ENCODE peak calls at places on chromosome 11, in eight cellular contexts. N is PC-3; D is CD4-positive, CD25-positive, alpha-beta regulatory T cell; C is testis; I is upper lobe of left lung; X is hepatocyte; O is left ventricle myocardium inferior; K is ascending aorta. S is an unnamed sample.

GRCh38 chr11:118838905-118839553 is 44.7 kb upstream of the CXCR5 start:
- DNase-seq in X (no peak), D (no peak), N (no peak), O (no peak), I (no peak), K (no peak), C (no peak), S (no peak)

GRCh38 chr11:78630155-78630554 is 55.5 kb upstream of the NARS2 start:
- DNase-seq in O (no peak), C (no peak), X (no peak), K (no peak), N (no peak), I (no peak), D (no peak), S (no peak)

GRCh38 chr11:76215946-76216345 is 9.6 kb upstream of the WNT11 start:
- DNase-seq in N (no peak), I (no peak), X (no peak), K (no peak), C (no peak), D (no peak), O (peak), S (no peak)

GRCh38 chr11:29124436-29124835 is 892.4 kb downstream of the KCNA4 start:
- DNase-seq in N (no peak), C (no peak), K (no peak), X (no peak), D (no peak), O (no peak), I (no peak), S (no peak)

GRCh38 chr11:72238040-72238450 is 5.9 kb downstream of the PHOX2A start:
- DNase-seq in N (peak), C (peak), D (peak), X (peak), K (no peak), O (no peak), I (peak), S (peak)

GRCh38 chr11:75801362-75802021 is 13.5 kb upstream of the UVRAG start:
- DNase-seq in I (no peak), D (no peak), N (no peak), X (no peak), O (no peak), C (peak), K (no peak), S (no peak)

GRCh38 chr11:76190376-76190775 is 15.9 kb downstream of the WNT11 start:
- DNase-seq in D (no peak), O (no peak), C (no peak), K (no peak), N (no peak), I (no peak), X (peak), S (no peak)

GRCh38 chr11:2576536-2576935 is 123.3 kb downstream of the KCNQ1OT1 start:
- DNase-seq in C (no peak), I (peak), D (no peak), K (peak), N (no peak), X (no peak), O (no peak), S (no peak)

GRCh38 chr11:36214976-36215687 is 74.1 kb downstream of the COMMD9 start:
- DNase-seq in N (no peak), C (no peak), I (no peak), K (no peak), O (no peak), D (no peak), X (no peak), S (no peak)

GRCh38 chr11:82546556-82547162 is 187.0 kb downstream of the FAM181B start:
- DNase-seq in C (no peak), O (no peak), K (no peak), N (no peak), I (no peak), X (peak), D (no peak), S (peak)

GRCh38 chr11:128521697-128522062 is 65.7 kb downstream of the ETS1 start:
- DNase-seq in N (no peak), I (peak), K (no peak), X (no peak), C (no peak), D (no peak), O (no peak), S (no peak)

GRCh38 chr11:64970731-64971151 is 1.2 kb downstream of the MAJIN start:
- DNase-seq in O (no peak), K (peak), N (peak), X (no peak), C (no peak), D (no peak), I (no peak), S (no peak)

GRCh38 chr11:70603064-70603755 is 204.9 kb downstream of the CTTN start:
- DNase-seq in O (no peak), X (no peak), N (no peak), D (no peak), K (no peak), C (no peak), I (no peak), S (no peak)

GRCh38 chr11:109940816-109941215 is 152.4 kb upstream of the ZC3H12C start:
- DNase-seq in N (peak), C (no peak), O (no peak), D (no peak), K (no peak), X (peak), I (no peak), S (peak)

GRCh38 chr11:62705401-62705800 is 1.8 kb downstream of the BSCL2 start:
- DNase-seq in N (peak), D (no peak), X (no peak), C (no peak), K (no peak), I (no peak), O (no peak), S (no peak)

GRCh38 chr11:71129624-71130023 is 122.8 kb downstream of the SHANK2 start:
- DNase-seq in K (no peak), I (no peak), C (no peak), D (no peak), X (no peak), O (no peak), N (no peak), S (no peak)

GRCh38 chr11:107713009-107713408 is 1.2 kb upstream of the SLN start:
- DNase-seq in I (no peak), N (no peak), X (no peak), K (no peak), D (no peak), O (no peak), C (no peak), S (no peak)

GRCh38 chr11:16000065-16000464 is 356.3 kb downstream of the SOX6 start:
- DNase-seq in I (no peak), D (no peak), C (no peak), N (no peak), O (no peak), X (no peak), K (no peak), S (no peak)

GRCh38 chr11:8325905-8326304 is 62.2 kb upstream of the LMO1 start:
- DNase-seq in K (no peak), C (no peak), X (no peak), I (no peak), O (no peak), N (no peak), D (no peak), S (no peak)

GRCh38 chr11:67354314-67355022 is 1.1 kb upstream of the POLD4 start:
- DNase-seq in I (no peak), C (peak), O (peak), N (peak), D (no peak), K (peak), X (peak), S (peak)

GRCh38 chr11:70018816-70019215 is 59.3 kb upstream of the ANO1 start:
- DNase-seq in N (no peak), X (no peak), C (no peak), O (no peak), D (no peak), I (no peak), K (no peak), S (no peak)

GRCh38 chr11:34192481-34193401 is 87.3 kb downstream of the NAT10 start:
- DNase-seq in D (no peak), C (peak), K (peak), N (peak), O (peak), I (no peak), X (peak), S (peak)

GRCh38 chr11:10526974-10527918 is 13.7 kb downstream of the RNF141 start:
- DNase-seq in C (no peak), N (peak), O (no peak), K (no peak), X (no peak), D (no peak), I (no peak), S (no peak)

GRCh38 chr11:116694815-116695590 is 77.8 kb downstream of the BUD13 start:
- DNase-seq in K (peak), D (no peak), N (peak), I (no peak), O (no peak), X (no peak), C (no peak), S (no peak)

GRCh38 chr11:6757373-6757967 is 14.3 kb downstream of the OR2AG2 start:
- DNase-seq in I (no peak), O (peak), D (peak), K (no peak), X (peak), C (peak), N (peak), S (peak)

GRCh38 chr11:60951909-60952741 is at the start of gene SLC15A3:
- DNase-seq in I (peak), D (no peak), X (no peak), N (no peak), C (peak), O (peak), K (peak), S (peak)

GRCh38 chr11:60915250-60915914 is 1.4 kb downstream of the TMEM109 start:
- DNase-seq in D (peak), X (peak), K (peak), O (peak), N (peak), C (peak), I (no peak), S (peak)

GRCh38 chr11:134581966-134582787 is 170.1 kb upstream of the B3GAT1 start:
- DNase-seq in I (no peak), D (no peak), O (no peak), X (no peak), C (no peak), K (no peak), N (no peak), S (no peak)

GRCh38 chr11:131888230-131888826 is 517.9 kb downstream of the NTM start:
- DNase-seq in D (no peak), O (no peak), X (no peak), K (no peak), C (no peak), N (peak), I (no peak), S (peak)

GRCh38 chr11:131886201-131886600 is 515.8 kb downstream of the NTM start:
- DNase-seq in N (peak), D (no peak), O (no peak), X (no peak), K (no peak), I (no peak), C (no peak), S (no peak)

GRCh38 chr11:131884461-131885073 is 514.2 kb downstream of the NTM start:
- DNase-seq in K (no peak), N (no peak), I (no peak), X (no peak), C (no peak), D (no peak), O (no peak), S (no peak)

GRCh38 chr11:131883332-131883731 is 512.9 kb downstream of the NTM start:
- DNase-seq in K (no peak), I (no peak), D (no peak), N (no peak), C (no peak), X (no peak), O (no peak), S (no peak)

GRCh38 chr11:131885371-131885770 is 515.0 kb downstream of the NTM start:
- DNase-seq in O (no peak), C (no peak), N (no peak), X (no peak), I (no peak), D (no peak), K (no peak), S (no peak)
- H3K27ac ChIP-seq in O (no peak), C (no peak), N (no peak), X (no peak), I (no peak), D (no peak), K (no peak), S (no peak)

DNA sequence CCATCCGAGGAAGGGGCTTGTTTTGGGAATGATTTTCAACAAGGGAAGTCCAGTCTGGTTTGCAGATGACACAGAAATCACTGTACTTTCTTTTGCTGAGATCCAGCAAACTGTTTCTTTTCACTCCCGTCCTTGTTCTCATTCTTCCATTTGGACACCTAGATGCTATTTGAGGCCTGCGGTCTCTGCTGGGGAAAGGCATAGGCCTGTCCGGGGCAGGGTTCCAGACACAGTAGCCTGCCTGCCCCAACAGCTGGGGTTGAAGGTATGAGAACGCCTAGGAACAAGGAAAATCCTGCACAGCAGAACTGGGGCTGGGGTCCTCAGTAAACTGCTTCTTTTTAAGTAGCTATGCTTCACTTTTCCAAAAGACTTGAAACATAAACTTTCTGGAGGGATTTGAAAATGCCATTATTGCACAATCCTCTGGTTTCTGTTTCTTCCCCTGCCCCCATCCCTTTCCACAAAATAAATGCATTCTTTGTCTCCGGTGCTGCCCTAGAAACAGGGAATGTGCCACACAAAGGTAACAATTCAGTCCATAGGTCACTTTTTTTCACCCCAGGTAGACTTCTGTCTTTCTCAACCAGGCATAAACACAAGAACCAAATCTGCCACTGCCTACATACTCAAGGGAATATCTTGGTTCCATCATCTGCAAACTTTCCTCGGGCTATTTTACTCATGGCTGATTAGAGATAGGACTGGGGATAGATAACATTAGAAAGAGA is 174.8 kb upstream of the MTMR2 start:
- DNase-seq in K (no peak), D (no peak), O (no peak), I (no peak), N (peak), C (no peak), X (peak), S (peak)
- H3K27ac ChIP-seq in K (peak), D (no peak), O (peak), I (peak), N (peak), C (no peak), X (peak), S (peak)

GRCh38 chr11:1508491-1508891 is 21.9 kb upstream of the MOB2 start:
- DNase-seq in I (peak), C (no peak), X (no peak), K (no peak), D (no peak), N (no peak), O (peak), S (no peak)
- H3K27ac ChIP-seq in I (no peak), C (no peak), X (no peak), K (peak), D (no peak), N (no peak), O (no peak), S (no peak)

DNA sequence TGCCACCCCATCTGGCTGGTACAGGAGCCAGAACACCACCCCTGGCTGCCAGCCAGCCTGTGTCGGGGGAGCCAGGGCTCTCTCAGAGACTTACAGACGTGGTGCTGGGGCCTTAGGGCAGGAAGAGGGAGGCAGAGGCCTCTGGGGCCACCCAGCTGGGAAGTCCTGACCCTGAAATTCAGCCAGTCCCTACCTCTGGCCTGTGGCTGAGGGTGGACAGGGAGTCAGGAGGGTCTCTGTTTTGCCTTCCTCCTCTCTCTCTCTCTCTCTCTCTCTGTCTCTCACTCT is 52.5 kb upstream of the CDON start:
- DNase-seq in C (no peak), O (peak), K (peak), D (no peak), N (peak), X (peak), I (peak), S (no peak)
- H3K27ac ChIP-seq in C (peak), O (peak), K (peak), D (no peak), N (no peak), X (peak), I (peak), S (no peak)

DNA sequence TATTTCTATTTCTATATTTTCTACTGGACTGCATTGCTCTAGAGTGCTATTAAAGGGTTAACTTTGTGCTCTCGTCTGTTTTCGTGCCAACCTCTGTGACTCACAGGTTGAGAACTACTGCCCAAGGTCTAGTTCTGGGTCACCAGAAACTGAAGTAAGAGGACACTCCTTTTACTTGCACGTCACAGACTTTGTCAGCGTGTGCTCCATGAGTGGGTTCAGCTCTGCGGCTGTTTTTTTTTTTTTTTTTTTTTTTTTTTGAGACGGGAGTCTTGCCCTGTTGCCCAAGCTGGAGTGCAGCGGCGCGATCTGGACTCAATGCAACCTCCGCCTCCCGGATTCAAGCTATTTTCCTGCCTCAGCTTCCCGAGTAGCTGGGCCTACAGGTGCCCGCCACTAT is 49.8 kb downstream of the CLMP start:
- DNase-seq in C (no peak), N (peak), O (no peak), D (no peak), I (no peak), K (peak), X (peak), S (peak)
- H3K27ac ChIP-seq in C (no peak), N (peak), O (no peak), D (no peak), I (no peak), K (peak), X (peak), S (peak)

DNA sequence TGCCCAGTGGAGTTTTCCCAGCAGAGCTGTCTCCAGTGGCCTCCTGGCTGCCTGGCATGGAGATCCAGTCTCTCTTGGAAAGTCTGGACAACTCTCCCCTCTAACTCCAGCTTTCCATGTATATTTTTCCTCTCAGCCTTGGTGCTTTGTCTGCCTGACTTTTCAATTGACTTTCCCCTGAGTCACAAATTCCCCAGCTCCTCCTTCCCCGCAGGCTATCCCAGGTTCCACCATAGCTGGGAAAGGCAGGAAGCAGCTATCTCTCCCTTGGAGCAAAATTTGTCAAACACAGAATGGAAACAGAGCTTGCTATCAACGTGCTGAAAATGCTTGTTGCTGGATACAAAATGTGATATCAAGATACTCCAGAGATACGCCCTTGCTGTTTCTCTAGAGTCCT is 384.8 kb downstream of the TMEM135 start:
- DNase-seq in X (no peak), C (no peak), I (no peak), O (no peak), K (no peak), D (no peak), N (peak), S (peak)
- H3K27ac ChIP-seq in X (no peak), C (no peak), I (no peak), O (no peak), K (no peak), D (no peak), N (peak), S (peak)

GRCh38 chr11:96313163-96313562 is 29.8 kb downstream of the MAML2 start:
- DNase-seq in N (no peak), X (no peak), O (no peak), K (no peak), C (no peak), D (no peak), I (no peak), S (no peak)

GRCh38 chr11:96317576-96317975 is 25.4 kb downstream of the MAML2 start:
- DNase-seq in O (no peak), I (no peak), X (no peak), N (no peak), K (no peak), D (no peak), C (no peak), S (no peak)

GRCh38 chr11:96315476-96315875 is 27.5 kb downstream of the MAML2 start:
- DNase-seq in I (no peak), C (no peak), N (peak), K (no peak), D (no peak), X (no peak), O (no peak), S (no peak)

GRCh38 chr11:96316869-96317268 is 26.1 kb downstream of the MAML2 start:
- DNase-seq in I (no peak), D (no peak), X (no peak), O (no peak), C (no peak), K (no peak), N (no peak), S (peak)

GRCh38 chr11:96314326-96315050 is 28.5 kb downstream of the MAML2 start:
- DNase-seq in N (peak), O (peak), D (no peak), X (no peak), I (no peak), C (no peak), K (no peak), S (peak)
- H3K27ac ChIP-seq in N (peak), O (peak), D (peak), X (peak), I (peak), C (no peak), K (peak), S (peak)